ENCODE peak calls at places on chromosome 15, in five cellular contexts. W is HFFc6; E is iris pigment epithelial cell; B is effector memory CD4-positive, alpha-beta T cell; U is cardiac muscle cell. Q is an unnamed sample.

GRCh38 chr15:63313866-63314265 is 36.5 kb downstream of the APH1B start:
- DNase-seq in W (no peak), E (no peak), B (no peak), U (no peak), Q (no peak)

GRCh38 chr15:80549712-80550111 is 145.4 kb upstream of the ABHD17C start:
- DNase-seq in W (no peak), E (peak), B (no peak), U (no peak), Q (peak)

GRCh38 chr15:97129684-97130083 is 799.2 kb downstream of the NR2F2 start:
- DNase-seq in W (no peak), E (no peak), B (no peak), U (no peak), Q (no peak)

GRCh38 chr15:77358545-77359240 is 61.2 kb downstream of the PEAK1 start:
- DNase-seq in W (no peak), E (peak), B (no peak), U (no peak), Q (no peak)

GRCh38 chr15:77087213-77087612 is 16.3 kb upstream of the TSPAN3 start:
- DNase-seq in W (no peak), E (no peak), B (no peak), U (no peak), Q (no peak)

GRCh38 chr15:40322531-40323238 is 807 bp upstream of the INAFM2 start:
- DNase-seq in W (no peak), E (no peak), B (no peak), U (peak), Q (no peak)

GRCh38 chr15:44222478-44222877 is 27.4 kb upstream of the FRMD5 start:
- DNase-seq in W (no peak), E (peak), B (no peak), U (no peak), Q (peak)

GRCh38 chr15:73965094-73965729 is 26.9 kb downstream of the STOML1 start:
- DNase-seq in W (no peak), E (no peak), B (no peak), U (peak), Q (no peak)

GRCh38 chr15:64010719-64011118 is 35.6 kb downstream of the DAPK2 start:
- DNase-seq in W (peak), E (peak), B (peak), U (no peak), Q (peak)